ENCODE peak calls at places on chromosomes 3 and 15, in seven cellular contexts. U is heart right ventricle, A is tibial artery, H is AG09319, M is NCI-H226, F is Right ventricle myocardium superior, N is non-pigmented ciliary epithelial cell. C is an unnamed sample.

GRCh38 chr3:40615916-40616315 is 91.2 kb downstream of the ZNF621 start:
- DNase-seq in U (no peak), A (no peak), H (no peak), M (no peak), F (no peak), N (no peak), C (no peak)

GRCh38 chr3:115858995-115859807 is 235.9 kb downstream of the GAP43 start:
- DNase-seq in U (no peak), A (no peak), H (no peak), M (no peak), F (no peak), N (no peak), C (no peak)

GRCh38 chr3:23888617-23889228 is 28.1 kb downstream of the NKIRAS1 start:
- DNase-seq in U (no peak), A (no peak), H (no peak), M (no peak), F (no peak), N (no peak), C (no peak)

GRCh38 chr3:12638105-12638504 is 25.8 kb downstream of the RAF1 start:
- DNase-seq in U (no peak), A (no peak), H (no peak), M (peak), F (no peak), N (no peak), C (no peak)

GRCh38 chr3:197186887-197187588 is 111.4 kb downstream of the DLG1 start:
- DNase-seq in U (no peak), A (no peak), H (no peak), M (no peak), F (no peak), N (no peak), C (no peak)

GRCh38 chr15:66566963-66567531 is 1.2 kb upstream of the LCTL start:
- DNase-seq in U (peak), A (peak), H (peak), M (peak), F (peak), N (no peak), C (peak)

GRCh38 chr3:42499478-42499871 is 3.0 kb upstream of the VIPR1 start:
- DNase-seq in U (no peak), A (peak), H (no peak), M (no peak), F (no peak), N (no peak), C (no peak)

GRCh38 chr3:151135548-151136337 is 50.3 kb downstream of the MED12L start:
- DNase-seq in U (no peak), A (no peak), H (no peak), M (no peak), F (no peak), N (no peak), C (no peak)

GRCh38 chr3:193132923-193133463 is 108.0 kb upstream of the PLAAT1 start:
- DNase-seq in U (no peak), A (no peak), H (no peak), M (peak), F (no peak), N (no peak), C (no peak)

GRCh38 chr3:181006541-181006940 is 17.0 kb upstream of the DNAJC19 start:
- DNase-seq in U (no peak), A (no peak), H (no peak), M (no peak), F (no peak), N (no peak), C (no peak)

GRCh38 chr3:95459706-95460105 is 1354.7 kb upstream of the EPHA6 start:
- DNase-seq in U (no peak), A (no peak), H (no peak), M (no peak), F (no peak), N (no peak), C (no peak)

GRCh38 chr3:71006810-71007785 is 576.4 kb downstream of the FOXP1 start:
- DNase-seq in U (no peak), A (no peak), H (no peak), M (no peak), F (no peak), N (no peak), C (no peak)

GRCh38 chr3:62024882-62025281 is 348.5 kb downstream of the FEZF2 start:
- DNase-seq in U (no peak), A (no peak), H (no peak), M (no peak), F (no peak), N (no peak), C (no peak)

GRCh38 chr3:162597221-162597620 is 1100.6 kb downstream of the OTOL1 start:
- DNase-seq in U (no peak), A (no peak), H (no peak), M (no peak), F (no peak), N (no peak), C (no peak)

GRCh38 chr3:126348308-126348920 is 8.8 kb downstream of the KLF15 start:
- DNase-seq in U (no peak), A (peak), H (no peak), M (no peak), F (no peak), N (no peak), C (peak)

GRCh38 chr15:64507293-64507802 is 47.0 kb downstream of the ZNF609 start:
- DNase-seq in U (peak), A (peak), H (no peak), M (peak), F (peak), N (peak), C (peak)

GRCh38 chr3:49724586-49724985 is 835 bp upstream of the GMPPB start:
- DNase-seq in U (no peak), A (no peak), H (no peak), M (no peak), F (peak), N (no peak), C (no peak)

GRCh38 chr3:119375106-119375505 is 80.9 kb downstream of the ARHGAP31 start:
- DNase-seq in U (no peak), A (no peak), H (no peak), M (no peak), F (no peak), N (no peak), C (no peak)

C was measured in psoas muscle.